ENCODE peak calls at places on chromosomes 4 and X, in five cellular contexts. One of them, this sample, is unnamed.

GRCh38 chrX:134738986-134739744 is 80.9 kb upstream of the PLAC1 start:
- DNase-seq in lung: no peak
- DNase-seq in lower leg skin: no peak
- DNase-seq in EH: no peak
- DNase-seq in activated naive CD4-positive, alpha-beta T cell: no peak
- DNase-seq in this sample: no peak

GRCh38 chr4:26252349-26252748 is 68.5 kb upstream of the RBPJ start:
- DNase-seq in activated naive CD4-positive, alpha-beta T cell: no peak
- DNase-seq in lung: no peak
- DNase-seq in lower leg skin: no peak
- DNase-seq in EH: no peak
- DNase-seq in this sample: peak

GRCh38 chr4:38241541-38241940 is 281.3 kb downstream of the PTTG2 start:
- DNase-seq in lung: no peak
- DNase-seq in EH: peak
- DNase-seq in lower leg skin: no peak
- DNase-seq in activated naive CD4-positive, alpha-beta T cell: no peak
- DNase-seq in this sample: no peak

GRCh38 chrX:10755477-10756334 is 135.3 kb upstream of the MID1 start:
- DNase-seq in activated naive CD4-positive, alpha-beta T cell: no peak
- DNase-seq in EH: peak
- DNase-seq in lung: no peak
- DNase-seq in lower leg skin: no peak
- DNase-seq in this sample: peak

GRCh38 chr4:112510468-112511293 is 5.3 kb downstream of the NEUROG2 start:
- DNase-seq in EH: no peak
- DNase-seq in activated naive CD4-positive, alpha-beta T cell: no peak
- DNase-seq in lung: no peak
- DNase-seq in lower leg skin: no peak
- DNase-seq in this sample: no peak

GRCh38 chrX:108347800-108348199 is 90.4 kb downstream of the COL4A6 start:
- DNase-seq in lower leg skin: no peak
- DNase-seq in activated naive CD4-positive, alpha-beta T cell: no peak
- DNase-seq in lung: no peak
- DNase-seq in EH: no peak
- DNase-seq in this sample: no peak

GRCh38 chr4:116055857-116056827 is 942.7 kb upstream of the NDST4 start:
- DNase-seq in lung: no peak
- DNase-seq in lower leg skin: no peak
- DNase-seq in activated naive CD4-positive, alpha-beta T cell: no peak
- DNase-seq in EH: no peak
- DNase-seq in this sample: peak

GRCh38 chr4:67907650-67908049 is 23.8 kb upstream of the TMPRSS11D start:
- DNase-seq in activated naive CD4-positive, alpha-beta T cell: no peak
- DNase-seq in lung: no peak
- DNase-seq in EH: no peak
- DNase-seq in lower leg skin: no peak
- DNase-seq in this sample: no peak

GRCh38 chr4:138199568-138200235 is 42.4 kb downstream of the SLC7A11 start:
- DNase-seq in lung: peak
- DNase-seq in activated naive CD4-positive, alpha-beta T cell: no peak
- DNase-seq in EH: peak
- DNase-seq in lower leg skin: no peak
- DNase-seq in this sample: peak

GRCh38 chr4:140004580-140005314 is 149.2 kb downstream of the MAML3 start:
- DNase-seq in EH: peak
- DNase-seq in lower leg skin: no peak
- DNase-seq in activated naive CD4-positive, alpha-beta T cell: no peak
- DNase-seq in lung: no peak
- DNase-seq in this sample: peak

GRCh38 chr4:110540606-110541440 is 64.9 kb downstream of the ENPEP start:
- DNase-seq in lower leg skin: no peak
- DNase-seq in EH: peak
- DNase-seq in activated naive CD4-positive, alpha-beta T cell: no peak
- DNase-seq in lung: no peak
- DNase-seq in this sample: peak

GRCh38 chr4:147361726-147362125 is 119.2 kb upstream of the EDNRA start:
- DNase-seq in lung: peak
- DNase-seq in lower leg skin: no peak
- DNase-seq in activated naive CD4-positive, alpha-beta T cell: no peak
- DNase-seq in EH: peak
- DNase-seq in this sample: peak

GRCh38 chrX:128458888-128459287 is 406.7 kb upstream of the ACTRT1 start:
- DNase-seq in lower leg skin: no peak
- DNase-seq in activated naive CD4-positive, alpha-beta T cell: no peak
- DNase-seq in lung: no peak
- DNase-seq in EH: no peak
- DNase-seq in this sample: peak

GRCh38 chr4:140811429-140811828 is 55.2 kb upstream of the TBC1D9 start:
- DNase-seq in EH: no peak
- DNase-seq in activated naive CD4-positive, alpha-beta T cell: no peak
- DNase-seq in lung: no peak
- DNase-seq in lower leg skin: no peak
- DNase-seq in this sample: no peak

GRCh38 chr4:10584042-10584441 is 100.5 kb downstream of the CLNK start:
- DNase-seq in lung: no peak
- DNase-seq in lower leg skin: no peak
- DNase-seq in EH: peak
- DNase-seq in activated naive CD4-positive, alpha-beta T cell: no peak
- DNase-seq in this sample: peak

GRCh38 chr4:124640037-124640730 is 72.3 kb downstream of the ANKRD50 start:
- DNase-seq in lung: no peak
- DNase-seq in EH: peak
- DNase-seq in activated naive CD4-positive, alpha-beta T cell: no peak
- DNase-seq in lower leg skin: no peak
- DNase-seq in this sample: peak

GRCh38 chrX:25004485-25005032 is 11.2 kb downstream of the ARX start:
- DNase-seq in EH: no peak
- DNase-seq in activated naive CD4-positive, alpha-beta T cell: no peak
- DNase-seq in lower leg skin: no peak
- DNase-seq in lung: no peak
- DNase-seq in this sample: no peak

GRCh38 chr4:165378763-165379631 is at the start of gene CPE:
- DNase-seq in lung: peak
- DNase-seq in lower leg skin: peak
- DNase-seq in activated naive CD4-positive, alpha-beta T cell: peak
- DNase-seq in EH: peak
- DNase-seq in this sample: peak

GRCh38 chrX:51891821-51892551 is 1.4 kb upstream of the MAGED1 start:
- DNase-seq in EH: peak
- DNase-seq in lung: no peak
- DNase-seq in lower leg skin: peak
- DNase-seq in activated naive CD4-positive, alpha-beta T cell: no peak
- DNase-seq in this sample: peak

GRCh38 chrX:154821523-154821922 is 12.9 kb downstream of the SMIM9 start:
- DNase-seq in lower leg skin: no peak
- DNase-seq in EH: no peak
- DNase-seq in lung: no peak
- DNase-seq in activated naive CD4-positive, alpha-beta T cell: no peak
- DNase-seq in this sample: no peak

GRCh38 chr4:23890369-23891063 is 669 bp upstream of the PPARGC1A start:
- DNase-seq in lower leg skin: no peak
- DNase-seq in activated naive CD4-positive, alpha-beta T cell: no peak
- DNase-seq in EH: peak
- DNase-seq in lung: no peak
- DNase-seq in this sample: peak

GRCh38 chr4:150366487-150366999 is 215.4 kb upstream of the MAB21L2 start:
- DNase-seq in activated naive CD4-positive, alpha-beta T cell: no peak
- DNase-seq in lung: no peak
- DNase-seq in EH: no peak
- DNase-seq in lower leg skin: no peak
- DNase-seq in this sample: no peak

GRCh38 chrX:19577181-19577810 is 62.0 kb upstream of the MAP3K15 start:
- DNase-seq in activated naive CD4-positive, alpha-beta T cell: no peak
- DNase-seq in EH: no peak
- DNase-seq in lower leg skin: no peak
- DNase-seq in lung: no peak
- DNase-seq in this sample: no peak

GRCh38 chr4:142913461-142914030 is 67.4 kb upstream of the INPP4B start:
- DNase-seq in EH: peak
- DNase-seq in lung: no peak
- DNase-seq in activated naive CD4-positive, alpha-beta T cell: no peak
- DNase-seq in lower leg skin: no peak
- DNase-seq in this sample: peak

GRCh38 chr4:136741468-136741867 is 790.8 kb downstream of the PCDH18 start:
- DNase-seq in EH: peak
- DNase-seq in lower leg skin: no peak
- DNase-seq in activated naive CD4-positive, alpha-beta T cell: no peak
- DNase-seq in lung: no peak
- DNase-seq in this sample: peak

GRCh38 chr4:17111959-17112659 is 213.7 kb upstream of the LDB2 start:
- DNase-seq in activated naive CD4-positive, alpha-beta T cell: no peak
- DNase-seq in lung: peak
- DNase-seq in lower leg skin: no peak
- DNase-seq in EH: no peak
- DNase-seq in this sample: peak